ENCODE peak calls at places on chromosome 22, in five cellular contexts. V, E, N, J and Q are unnamed samples.

GRCh38 chr22:20109411-20110358 is 6.2 kb upstream of the RANBP1 start:
- DNase-seq in J (peak), N (no peak), E (no peak), V (no peak), Q (no peak)

GRCh38 chr22:50259302-50259701 is 2.2 kb downstream of the MAPK12 start:
- DNase-seq in N (no peak), E (no peak), V (no peak), J (no peak), Q (no peak)

GRCh38 chr22:43060213-43060612 is 29.0 kb downstream of the TTLL1 start:
- DNase-seq in E (no peak), N (no peak), V (peak), J (peak), Q (peak)

GRCh38 chr22:36086170-36086490 is 57.5 kb upstream of the RBFOX2 start:
- DNase-seq in V (peak), E (no peak), N (no peak), J (peak), Q (no peak)

GRCh38 chr22:27880778-27881394 is 38.2 kb downstream of the PITPNB start:
- DNase-seq in J (no peak), E (peak), N (no peak), V (peak), Q (peak)

GRCh38 chr22:38503021-38503420 is 3.1 kb downstream of the DDX17 start:
- DNase-seq in J (no peak), V (no peak), N (no peak), E (no peak), Q (no peak)

GRCh38 chr22:49999901-50000586 is 12.5 kb downstream of the IL17REL start:
- DNase-seq in J (no peak), N (no peak), E (no peak), V (no peak), Q (peak)

GRCh38 chr22:50561401-50562074 is 1.2 kb downstream of the SYCE3 start:
- DNase-seq in J (no peak), V (no peak), E (no peak), N (no peak), Q (no peak)

GRCh38 chr22:48782817-48783511 is 1044.7 kb downstream of the BRD1 start:
- DNase-seq in N (no peak), E (no peak), J (no peak), V (no peak), Q (no peak)

GRCh38 chr22:27930246-27931060 is 11.4 kb upstream of the PITPNB start:
- DNase-seq in V (no peak), E (no peak), J (no peak), N (no peak), Q (no peak)

GRCh38 chr22:38715176-38715764 is 9.5 kb downstream of the GTPBP1 start:
- DNase-seq in V (no peak), J (no peak), N (no peak), E (no peak), Q (no peak)

GRCh38 chr22:43891360-43892182 is at the start of gene PNPLA5:
- DNase-seq in E (no peak), J (no peak), N (no peak), V (no peak), Q (no peak)

GRCh38 chr22:24427500-24428164 is at the start of gene ADORA2A:
- DNase-seq in J (peak), V (no peak), N (no peak), E (no peak), Q (no peak)

GRCh38 chr22:23219317-23219716 is 39.0 kb downstream of the BCR start:
- DNase-seq in N (no peak), J (no peak), E (no peak), V (no peak), Q (no peak)

GRCh38 chr22:41408665-41409064 is 26.9 kb downstream of the TEF start:
- DNase-seq in N (no peak), J (no peak), E (no peak), V (no peak), Q (no peak)